ENCODE peak calls at places on chromosomes 4 and X, in five cellular contexts. One of them, this sample, is unnamed.

GRCh38 chrX:2714551-2714950 is 23.5 kb downstream of the CD99 start:
- DNase-seq in left cardiac atrium: no peak
- DNase-seq in mesenteric fat pad: no peak
- DNase-seq in T-helper 2 cell: no peak
- DNase-seq in ACHN: no peak
- DNase-seq in this sample: no peak

GRCh38 chr4:154578919-154579318 is 11.6 kb downstream of the FGA start:
- DNase-seq in T-helper 2 cell: no peak
- DNase-seq in mesenteric fat pad: no peak
- DNase-seq in left cardiac atrium: no peak
- DNase-seq in ACHN: no peak
- DNase-seq in this sample: no peak

GRCh38 chrX:21744060-21744459 is 13.9 kb downstream of the SMPX start:
- DNase-seq in ACHN: no peak
- DNase-seq in left cardiac atrium: no peak
- DNase-seq in mesenteric fat pad: no peak
- DNase-seq in T-helper 2 cell: no peak
- DNase-seq in this sample: no peak

GRCh38 chrX:12802741-12803140 is 11.5 kb downstream of the PRPS2 start:
- DNase-seq in mesenteric fat pad: no peak
- DNase-seq in T-helper 2 cell: no peak
- DNase-seq in left cardiac atrium: no peak
- DNase-seq in ACHN: no peak
- DNase-seq in this sample: no peak

GRCh38 chr4:128958194-128958593 is 135.1 kb downstream of the SCLT1 start:
- DNase-seq in ACHN: no peak
- DNase-seq in T-helper 2 cell: no peak
- DNase-seq in left cardiac atrium: no peak
- DNase-seq in mesenteric fat pad: no peak
- DNase-seq in this sample: no peak

GRCh38 chrX:71439898-71440297 is 73.7 kb downstream of the TAF1 start:
- DNase-seq in mesenteric fat pad: no peak
- DNase-seq in left cardiac atrium: no peak
- DNase-seq in ACHN: no peak
- DNase-seq in T-helper 2 cell: no peak
- DNase-seq in this sample: no peak

GRCh38 chr4:8197521-8197920 is 1.6 kb upstream of the SH3TC1 start:
- DNase-seq in left cardiac atrium: no peak
- DNase-seq in ACHN: no peak
- DNase-seq in T-helper 2 cell: no peak
- DNase-seq in mesenteric fat pad: no peak
- DNase-seq in this sample: no peak

GRCh38 chr4:155906554-155907247 is 3.2 kb downstream of the TDO2 start:
- DNase-seq in T-helper 2 cell: no peak
- DNase-seq in ACHN: no peak
- DNase-seq in mesenteric fat pad: no peak
- DNase-seq in left cardiac atrium: no peak
- DNase-seq in this sample: peak; percentile 35

GRCh38 chr4:88737304-88738015 is 39.8 kb upstream of the NAP1L5 start:
- DNase-seq in mesenteric fat pad: no peak
- DNase-seq in T-helper 2 cell: no peak
- DNase-seq in left cardiac atrium: no peak
- DNase-seq in ACHN: peak; percentile 70
- DNase-seq in this sample: no peak

GRCh38 chr4:6343950-6344408 is 74.3 kb downstream of the WFS1 start:
- DNase-seq in left cardiac atrium: no peak
- DNase-seq in T-helper 2 cell: no peak
- DNase-seq in mesenteric fat pad: no peak
- DNase-seq in ACHN: peak; percentile 81
- DNase-seq in this sample: peak; percentile 85

GRCh38 chr4:77917075-77917474 is 54.4 kb downstream of the MRPL1 start:
- DNase-seq in mesenteric fat pad: no peak
- DNase-seq in left cardiac atrium: no peak
- DNase-seq in T-helper 2 cell: no peak
- DNase-seq in ACHN: no peak
- DNase-seq in this sample: no peak

GRCh38 chr4:104519588-104519987 is 24.9 kb upstream of the CXXC4 start:
- DNase-seq in ACHN: no peak
- DNase-seq in mesenteric fat pad: no peak
- DNase-seq in T-helper 2 cell: no peak
- DNase-seq in left cardiac atrium: no peak
- DNase-seq in this sample: no peak

GRCh38 chr4:165359501-165359900 is 19.3 kb upstream of the CPE start:
- DNase-seq in left cardiac atrium: no peak
- DNase-seq in ACHN: no peak
- DNase-seq in mesenteric fat pad: no peak
- DNase-seq in T-helper 2 cell: no peak
- DNase-seq in this sample: no peak

GRCh38 chrX:21376636-21377035 is 2.4 kb downstream of the CNKSR2 start:
- DNase-seq in T-helper 2 cell: no peak
- DNase-seq in mesenteric fat pad: no peak
- DNase-seq in left cardiac atrium: no peak
- DNase-seq in ACHN: no peak
- DNase-seq in this sample: no peak

GRCh38 chrX:45992402-45993123 is 552.7 kb downstream of the ZNF674 start:
- DNase-seq in mesenteric fat pad: no peak
- DNase-seq in left cardiac atrium: no peak
- DNase-seq in ACHN: no peak
- DNase-seq in T-helper 2 cell: no peak
- DNase-seq in this sample: no peak

GRCh38 chr4:185395255-185395955 is at the start of gene LRP2BP:
- DNase-seq in T-helper 2 cell: no peak
- DNase-seq in ACHN: peak; percentile 26
- DNase-seq in left cardiac atrium: no peak
- DNase-seq in mesenteric fat pad: no peak
- DNase-seq in this sample: no peak

GRCh38 chrX:121782976-121783375 is 735.6 kb downstream of the GLUD2 start:
- DNase-seq in mesenteric fat pad: no peak
- DNase-seq in T-helper 2 cell: no peak
- DNase-seq in ACHN: no peak
- DNase-seq in left cardiac atrium: no peak
- DNase-seq in this sample: no peak

GRCh38 chr4:32172761-32173160 is 1452.6 kb downstream of the PCDH7 start:
- DNase-seq in ACHN: no peak
- DNase-seq in T-helper 2 cell: no peak
- DNase-seq in mesenteric fat pad: no peak
- DNase-seq in left cardiac atrium: no peak
- DNase-seq in this sample: peak; percentile 52

GRCh38 chr4:183544109-183544508 is 39.3 kb downstream of the ING2 start:
- DNase-seq in ACHN: no peak
- DNase-seq in mesenteric fat pad: no peak
- DNase-seq in T-helper 2 cell: no peak
- DNase-seq in left cardiac atrium: no peak
- DNase-seq in this sample: no peak

GRCh38 chr4:173666-174314 is 49.5 kb downstream of the ZNF718 start:
- DNase-seq in ACHN: no peak
- DNase-seq in T-helper 2 cell: no peak
- DNase-seq in left cardiac atrium: no peak
- DNase-seq in mesenteric fat pad: no peak
- DNase-seq in this sample: no peak

GRCh38 chr4:107665001-107665400 is 55.0 kb downstream of the PAPSS1 start:
- DNase-seq in mesenteric fat pad: no peak
- DNase-seq in left cardiac atrium: no peak
- DNase-seq in ACHN: no peak
- DNase-seq in T-helper 2 cell: no peak
- DNase-seq in this sample: no peak

GRCh38 chrX:54246866-54247265 is 63.8 kb upstream of the FAM120C start:
- DNase-seq in T-helper 2 cell: no peak
- DNase-seq in ACHN: no peak
- DNase-seq in left cardiac atrium: no peak
- DNase-seq in mesenteric fat pad: no peak
- DNase-seq in this sample: no peak

GRCh38 chr4:165873298-165874071 is 448 bp downstream of the TLL1 start:
- DNase-seq in mesenteric fat pad: no peak
- DNase-seq in T-helper 2 cell: no peak
- DNase-seq in ACHN: peak; percentile 22
- DNase-seq in left cardiac atrium: peak; percentile 49
- DNase-seq in this sample: no peak

GRCh38 chrX:20591246-20591645 is 324.5 kb upstream of the RPS6KA3 start:
- DNase-seq in mesenteric fat pad: no peak
- DNase-seq in ACHN: no peak
- DNase-seq in left cardiac atrium: no peak
- DNase-seq in T-helper 2 cell: no peak
- DNase-seq in this sample: no peak

GRCh38 chr4:24656906-24657305 is 72.6 kb upstream of the DHX15 start:
- DNase-seq in left cardiac atrium: no peak
- DNase-seq in ACHN: no peak
- DNase-seq in T-helper 2 cell: no peak
- DNase-seq in mesenteric fat pad: no peak
- DNase-seq in this sample: no peak

GRCh38 chrX:68714856-68715255 is 67.4 kb downstream of the STARD8 start:
- DNase-seq in mesenteric fat pad: peak; percentile 41
- DNase-seq in ACHN: no peak
- DNase-seq in left cardiac atrium: no peak
- DNase-seq in T-helper 2 cell: no peak
- DNase-seq in this sample: no peak

GRCh38 chrX:38561951-38562719 is 793 bp downstream of the TSPAN7 start:
- DNase-seq in ACHN: no peak
- DNase-seq in mesenteric fat pad: no peak
- DNase-seq in left cardiac atrium: peak; percentile 36
- DNase-seq in T-helper 2 cell: no peak
- DNase-seq in this sample: no peak

GRCh38 chrX:29728639-29729038 is 486.7 kb upstream of the MAGEB2 start:
- DNase-seq in T-helper 2 cell: no peak
- DNase-seq in ACHN: peak; percentile 0
- DNase-seq in mesenteric fat pad: no peak
- DNase-seq in left cardiac atrium: no peak
- DNase-seq in this sample: peak; percentile 27

GRCh38 chr4:166274775-166275174 is 401.7 kb downstream of the TLL1 start:
- DNase-seq in mesenteric fat pad: no peak
- DNase-seq in ACHN: no peak
- DNase-seq in left cardiac atrium: no peak
- DNase-seq in T-helper 2 cell: no peak
- DNase-seq in this sample: no peak